ENCODE peak calls at places on chromosomes 5 and 9, in seven cellular contexts. One of them, this sample, is unnamed.

GRCh38 chr5:163917741-163918140 is 412.3 kb downstream of the MAT2B start:
- DNase-seq in IMR-90: peak
- DNase-seq in A549: no peak
- DNase-seq in coronary artery: no peak
- DNase-seq in ascending aorta: no peak
- DNase-seq in kidney epithelial cell: no peak
- DNase-seq in fibroblast of pulmonary artery: peak
- DNase-seq in this sample: no peak

GRCh38 chr5:6490693-6491092 is 42.0 kb downstream of the UBE2QL1 start:
- DNase-seq in IMR-90: no peak
- DNase-seq in A549: no peak
- DNase-seq in coronary artery: peak
- DNase-seq in ascending aorta: no peak
- DNase-seq in kidney epithelial cell: no peak
- DNase-seq in fibroblast of pulmonary artery: no peak
- DNase-seq in this sample: no peak

GRCh38 chr9:6758418-6759113 is 793 bp downstream of the KDM4C start:
- DNase-seq in IMR-90: peak
- DNase-seq in A549: peak
- DNase-seq in coronary artery: peak
- DNase-seq in ascending aorta: no peak
- DNase-seq in kidney epithelial cell: no peak
- DNase-seq in fibroblast of pulmonary artery: peak
- DNase-seq in this sample: no peak

GRCh38 chr5:115583474-115583873 is 18.8 kb downstream of the TICAM2 start:
- DNase-seq in IMR-90: peak
- DNase-seq in A549: no peak
- DNase-seq in coronary artery: no peak
- DNase-seq in ascending aorta: no peak
- DNase-seq in kidney epithelial cell: peak
- DNase-seq in fibroblast of pulmonary artery: peak
- DNase-seq in this sample: peak

GRCh38 chr5:163433271-163433670 is 4.1 kb upstream of the CCNG1 start:
- DNase-seq in IMR-90: no peak
- DNase-seq in A549: no peak
- DNase-seq in coronary artery: no peak
- DNase-seq in ascending aorta: no peak
- DNase-seq in kidney epithelial cell: no peak
- DNase-seq in fibroblast of pulmonary artery: peak
- DNase-seq in this sample: no peak

GRCh38 chr5:82749453-82749852 is 327.7 kb downstream of the TMEM167A start:
- DNase-seq in IMR-90: no peak
- DNase-seq in A549: no peak
- DNase-seq in coronary artery: no peak
- DNase-seq in ascending aorta: no peak
- DNase-seq in kidney epithelial cell: no peak
- DNase-seq in fibroblast of pulmonary artery: peak
- DNase-seq in this sample: no peak

GRCh38 chr5:76007904-76008303 is 75.3 kb upstream of the SV2C start:
- DNase-seq in IMR-90: no peak
- DNase-seq in A549: no peak
- DNase-seq in coronary artery: no peak
- DNase-seq in ascending aorta: no peak
- DNase-seq in kidney epithelial cell: no peak
- DNase-seq in fibroblast of pulmonary artery: no peak
- DNase-seq in this sample: no peak

GRCh38 chr5:173771058-173771742 is 116.9 kb upstream of the CPEB4 start:
- DNase-seq in IMR-90: no peak
- DNase-seq in A549: no peak
- DNase-seq in coronary artery: no peak
- DNase-seq in ascending aorta: no peak
- DNase-seq in kidney epithelial cell: no peak
- DNase-seq in fibroblast of pulmonary artery: no peak
- DNase-seq in this sample: no peak

GRCh38 chr9:100206899-100207298 is 107.9 kb downstream of the INVS start:
- DNase-seq in IMR-90: peak
- DNase-seq in A549: no peak
- DNase-seq in coronary artery: no peak
- DNase-seq in ascending aorta: no peak
- DNase-seq in kidney epithelial cell: no peak
- DNase-seq in fibroblast of pulmonary artery: peak
- DNase-seq in this sample: no peak

GRCh38 chr9:70218767-70219166 is 40.0 kb upstream of the SMC5 start:
- DNase-seq in IMR-90: peak
- DNase-seq in A549: no peak
- DNase-seq in coronary artery: no peak
- DNase-seq in ascending aorta: no peak
- DNase-seq in kidney epithelial cell: no peak
- DNase-seq in fibroblast of pulmonary artery: no peak
- DNase-seq in this sample: peak

DNA sequence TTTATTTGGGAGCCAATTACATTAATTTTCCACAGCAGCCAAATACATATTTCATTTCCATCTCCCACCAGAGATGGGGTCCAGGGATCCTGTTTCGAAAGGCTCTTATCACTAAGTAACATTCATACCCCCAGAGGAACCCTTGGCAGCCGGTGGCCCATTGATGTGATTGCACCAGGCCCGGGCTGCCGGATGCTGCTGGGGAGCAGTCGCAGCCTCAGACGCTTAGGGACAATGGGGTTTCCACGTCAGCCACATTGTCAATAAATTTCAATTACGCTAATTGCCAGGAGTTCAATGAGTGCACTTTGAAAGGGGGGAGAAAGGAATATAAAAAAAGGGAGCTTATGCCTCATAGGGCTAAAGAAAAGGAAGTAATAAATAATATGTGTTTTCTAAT is 478.8 kb upstream of the ADAMTS16 start:
- DNase-seq in IMR-90: no peak
- DNase-seq in A549: no peak
- DNase-seq in coronary artery: no peak
- DNase-seq in ascending aorta: no peak
- DNase-seq in kidney epithelial cell: no peak
- DNase-seq in fibroblast of pulmonary artery: no peak
- DNase-seq in this sample: no peak
- H3K4me3 ChIP-seq in IMR-90: no peak
- H3K4me3 ChIP-seq in A549: no peak
- H3K4me3 ChIP-seq in coronary artery: no peak
- H3K4me3 ChIP-seq in ascending aorta: no peak
- H3K4me3 ChIP-seq in kidney epithelial cell: no peak
- H3K4me3 ChIP-seq in fibroblast of pulmonary artery: no peak
- H3K4me3 ChIP-seq in this sample: no peak

GRCh38 chr5:55535199-55535905 is 588 bp upstream of the PLPP1 start:
- DNase-seq in IMR-90: peak
- DNase-seq in A549: no peak
- DNase-seq in coronary artery: no peak
- DNase-seq in ascending aorta: no peak
- DNase-seq in kidney epithelial cell: no peak
- DNase-seq in fibroblast of pulmonary artery: no peak
- DNase-seq in this sample: no peak

GRCh38 chr5:55538621-55539020 is 3.9 kb upstream of the PLPP1 start:
- DNase-seq in IMR-90: no peak
- DNase-seq in A549: no peak
- DNase-seq in coronary artery: no peak
- DNase-seq in ascending aorta: no peak
- DNase-seq in kidney epithelial cell: no peak
- DNase-seq in fibroblast of pulmonary artery: no peak
- DNase-seq in this sample: no peak

GRCh38 chr5:55533806-55534435 is 843 bp downstream of the PLPP1 start:
- DNase-seq in IMR-90: peak
- DNase-seq in A549: peak
- DNase-seq in coronary artery: peak
- DNase-seq in ascending aorta: no peak
- DNase-seq in kidney epithelial cell: no peak
- DNase-seq in fibroblast of pulmonary artery: peak
- DNase-seq in this sample: peak

GRCh38 chr5:55530669-55531068 is 4.1 kb downstream of the PLPP1 start:
- DNase-seq in IMR-90: no peak
- DNase-seq in A549: no peak
- DNase-seq in coronary artery: no peak
- DNase-seq in ascending aorta: no peak
- DNase-seq in kidney epithelial cell: no peak
- DNase-seq in fibroblast of pulmonary artery: no peak
- DNase-seq in this sample: no peak

DNA sequence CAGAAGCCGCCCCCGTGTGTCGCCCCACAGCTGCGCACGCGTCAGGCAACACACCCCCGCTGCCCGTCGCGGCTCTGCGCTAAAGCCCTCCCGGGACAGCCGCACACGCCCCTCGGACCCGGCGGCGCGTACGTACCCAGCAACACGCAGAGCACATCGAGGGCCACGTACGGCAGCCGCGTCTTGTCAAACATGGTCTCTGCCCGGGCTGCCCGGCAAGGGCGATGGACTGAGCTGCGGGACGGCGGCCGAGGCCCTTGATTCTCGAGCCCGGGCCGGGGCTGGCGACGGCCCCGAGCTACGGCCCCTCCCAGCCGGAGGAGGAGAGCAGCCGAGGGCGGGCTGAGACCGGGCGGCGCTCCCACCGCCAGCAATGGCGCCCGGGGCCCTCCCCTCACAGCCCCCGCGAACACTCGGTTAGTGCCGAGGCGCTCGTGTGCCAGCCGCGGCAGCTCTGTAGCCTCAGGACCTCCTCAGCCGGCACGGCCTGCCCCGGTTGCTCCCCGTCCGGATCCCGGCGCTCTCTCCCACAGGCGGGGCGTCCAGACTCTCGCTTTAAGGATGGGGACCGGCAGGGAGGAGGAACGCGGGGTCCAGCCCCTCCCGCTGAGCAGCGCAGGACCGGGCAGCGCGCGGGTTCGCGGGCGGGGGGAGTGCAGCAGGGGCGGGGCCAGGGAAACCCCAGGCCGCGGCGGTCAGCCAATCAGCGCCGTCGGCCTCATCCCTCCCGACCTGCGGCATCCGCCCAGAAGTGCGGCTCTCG is at the start of gene PLPP1:
- DNase-seq in IMR-90: peak
- DNase-seq in A549: peak
- DNase-seq in coronary artery: peak
- DNase-seq in ascending aorta: peak
- DNase-seq in kidney epithelial cell: no peak
- DNase-seq in fibroblast of pulmonary artery: peak
- DNase-seq in this sample: peak
- TF ChIP-seq CTCF in IMR-90: no peak
- TF ChIP-seq CTCF in A549: peak
- TF ChIP-seq CTCF in coronary artery: no peak
- TF ChIP-seq CTCF in ascending aorta: no peak
- TF ChIP-seq CTCF in kidney epithelial cell: no peak
- TF ChIP-seq CTCF in fibroblast of pulmonary artery: no peak
- TF ChIP-seq CTCF in this sample: no peak

GRCh38 chr9:10899509-10899908 is 286.7 kb upstream of the PTPRD start:
- DNase-seq in IMR-90: no peak
- DNase-seq in A549: no peak
- DNase-seq in coronary artery: no peak
- DNase-seq in ascending aorta: no peak
- DNase-seq in kidney epithelial cell: no peak
- DNase-seq in fibroblast of pulmonary artery: no peak
- DNase-seq in this sample: no peak
- H3K4me3 ChIP-seq in IMR-90: no peak
- H3K4me3 ChIP-seq in A549: no peak
- H3K4me3 ChIP-seq in coronary artery: no peak
- H3K4me3 ChIP-seq in ascending aorta: no peak
- H3K4me3 ChIP-seq in kidney epithelial cell: no peak
- H3K4me3 ChIP-seq in fibroblast of pulmonary artery: no peak
- H3K4me3 ChIP-seq in this sample: no peak

GRCh38 chr5:174837919-174838902 is 113.8 kb downstream of the MSX2 start:
- DNase-seq in IMR-90: peak
- DNase-seq in A549: peak
- DNase-seq in coronary artery: no peak
- DNase-seq in ascending aorta: no peak
- DNase-seq in kidney epithelial cell: peak
- DNase-seq in fibroblast of pulmonary artery: peak
- DNase-seq in this sample: peak
- TF ChIP-seq CTCF in IMR-90: no peak
- TF ChIP-seq CTCF in A549: peak
- TF ChIP-seq CTCF in coronary artery: no peak
- TF ChIP-seq CTCF in ascending aorta: no peak
- TF ChIP-seq CTCF in kidney epithelial cell: no peak
- TF ChIP-seq CTCF in fibroblast of pulmonary artery: no peak
- TF ChIP-seq CTCF in this sample: peak

GRCh38 chr5:143119881-143120341 is 283.6 kb downstream of the NR3C1 start:
- DNase-seq in IMR-90: no peak
- DNase-seq in A549: no peak
- DNase-seq in coronary artery: no peak
- DNase-seq in ascending aorta: no peak
- DNase-seq in kidney epithelial cell: no peak
- DNase-seq in fibroblast of pulmonary artery: no peak
- DNase-seq in this sample: no peak

GRCh38 chr5:143118222-143118621 is 285.3 kb downstream of the NR3C1 start:
- DNase-seq in IMR-90: no peak
- DNase-seq in A549: no peak
- DNase-seq in coronary artery: no peak
- DNase-seq in ascending aorta: no peak
- DNase-seq in kidney epithelial cell: no peak
- DNase-seq in fibroblast of pulmonary artery: no peak
- DNase-seq in this sample: no peak

GRCh38 chr5:143120460-143121134 is 282.9 kb downstream of the NR3C1 start:
- DNase-seq in IMR-90: no peak
- DNase-seq in A549: no peak
- DNase-seq in coronary artery: no peak
- DNase-seq in ascending aorta: no peak
- DNase-seq in kidney epithelial cell: no peak
- DNase-seq in fibroblast of pulmonary artery: no peak
- DNase-seq in this sample: no peak

GRCh38 chr5:143117821-143118220 is 285.7 kb downstream of the NR3C1 start:
- DNase-seq in IMR-90: no peak
- DNase-seq in A549: no peak
- DNase-seq in coronary artery: no peak
- DNase-seq in ascending aorta: no peak
- DNase-seq in kidney epithelial cell: no peak
- DNase-seq in fibroblast of pulmonary artery: no peak
- DNase-seq in this sample: no peak

DNA sequence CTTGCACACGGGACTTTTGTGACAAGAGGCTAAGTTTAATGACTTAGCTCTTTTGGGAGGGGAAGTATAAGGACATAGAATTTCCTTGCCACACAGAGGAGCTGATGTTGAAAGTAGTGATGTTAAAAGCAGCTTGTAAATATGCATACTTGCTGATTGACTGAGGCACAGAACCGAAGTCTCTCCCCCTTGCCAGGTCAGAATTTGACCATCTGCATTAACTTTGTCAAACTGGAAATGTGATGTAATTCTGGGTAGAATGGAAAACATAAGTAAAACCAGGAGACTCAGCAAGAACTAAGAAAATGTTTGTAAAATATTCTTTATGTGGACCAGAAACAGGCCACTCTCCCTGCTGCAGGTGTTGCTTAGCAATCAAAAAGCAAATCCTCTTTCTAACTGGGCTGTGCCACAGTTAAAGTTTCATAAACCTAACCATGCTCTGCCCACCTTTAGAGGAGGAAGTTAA is 284.2 kb downstream of the NR3C1 start:
- DNase-seq in IMR-90: peak
- DNase-seq in A549: no peak
- DNase-seq in coronary artery: no peak
- DNase-seq in ascending aorta: no peak
- DNase-seq in kidney epithelial cell: no peak
- DNase-seq in fibroblast of pulmonary artery: no peak
- DNase-seq in this sample: no peak
- H3K4me3 ChIP-seq in IMR-90: no peak
- H3K4me3 ChIP-seq in A549: no peak
- H3K4me3 ChIP-seq in coronary artery: no peak
- H3K4me3 ChIP-seq in ascending aorta: no peak
- H3K4me3 ChIP-seq in kidney epithelial cell: no peak
- H3K4me3 ChIP-seq in fibroblast of pulmonary artery: no peak
- H3K4me3 ChIP-seq in this sample: no peak

This sample was measured in HFF-Myc.